ENCODE peak calls at places on chromosomes 13 and 19, in nine cellular contexts. J is mucosa of descending colon, L is astrocyte of the spinal cord, D is psoas muscle, S is neural progenitor cell, A is fibroblast of mammary gland, R is cardiac muscle cell, W is choroid plexus epithelial cell, M is PC-3. V is an unnamed sample.

GRCh38 chr19:1263198-1263597 is 5.9 kb upstream of the CIRBP start:
- DNase-seq in D (no peak), L (no peak), R (no peak), W (no peak), M (no peak), J (peak), S (no peak), A (no peak), V (no peak)

GRCh38 chr13:39244561-39245230 is 206.4 kb downstream of the NHLRC3 start:
- DNase-seq in A (no peak), R (no peak), J (no peak), L (no peak), S (no peak), M (no peak), W (no peak), D (no peak), V (no peak)

GRCh38 chr19:2142173-2142829 is 9.1 kb downstream of the AP3D1 start:
- DNase-seq in M (no peak), J (no peak), W (no peak), R (no peak), L (no peak), S (no peak), A (no peak), D (no peak), V (no peak)

GRCh38 chr13:36417328-36417727 is 15.0 kb upstream of the CCNA1 start:
- DNase-seq in J (no peak), L (no peak), M (no peak), D (no peak), R (no peak), W (no peak), S (no peak), A (no peak), V (no peak)

GRCh38 chr19:39858541-39858940 is 12.4 kb upstream of the FBL start:
- DNase-seq in R (peak), J (no peak), S (peak), L (no peak), W (no peak), M (no peak), A (peak), D (no peak), V (no peak)

GRCh38 chr19:55473613-55474012 is 2.8 kb upstream of the ZNF628 start:
- DNase-seq in R (no peak), J (no peak), L (peak), M (no peak), D (no peak), S (peak), W (peak), A (peak), V (no peak)

GRCh38 chr19:995051-995827 is 5.0 kb upstream of the GRIN3B start:
- DNase-seq in D (no peak), M (no peak), W (no peak), A (no peak), R (no peak), S (no peak), J (no peak), L (no peak), V (no peak)

GRCh38 chr19:38913958-38914357 is 2.0 kb upstream of the CCER2 start:
- DNase-seq in M (no peak), A (no peak), S (no peak), D (no peak), J (no peak), L (no peak), W (no peak), R (no peak), V (no peak)

GRCh38 chr19:993831-994393 is 6.3 kb upstream of the GRIN3B start:
- DNase-seq in J (no peak), A (no peak), S (no peak), M (no peak), W (no peak), R (no peak), D (no peak), L (no peak), V (no peak)

GRCh38 chr19:4059931-4060620 is 6.6 kb downstream of the ZBTB7A start:
- DNase-seq in R (no peak), J (peak), L (no peak), A (peak), W (no peak), D (peak), S (no peak), M (no peak), V (no peak)

GRCh38 chr13:54206601-54207000 is 1178.0 kb downstream of the OLFM4 start:
- DNase-seq in S (no peak), L (no peak), M (no peak), D (no peak), W (no peak), J (no peak), A (no peak), R (no peak), V (no peak)

DNA sequence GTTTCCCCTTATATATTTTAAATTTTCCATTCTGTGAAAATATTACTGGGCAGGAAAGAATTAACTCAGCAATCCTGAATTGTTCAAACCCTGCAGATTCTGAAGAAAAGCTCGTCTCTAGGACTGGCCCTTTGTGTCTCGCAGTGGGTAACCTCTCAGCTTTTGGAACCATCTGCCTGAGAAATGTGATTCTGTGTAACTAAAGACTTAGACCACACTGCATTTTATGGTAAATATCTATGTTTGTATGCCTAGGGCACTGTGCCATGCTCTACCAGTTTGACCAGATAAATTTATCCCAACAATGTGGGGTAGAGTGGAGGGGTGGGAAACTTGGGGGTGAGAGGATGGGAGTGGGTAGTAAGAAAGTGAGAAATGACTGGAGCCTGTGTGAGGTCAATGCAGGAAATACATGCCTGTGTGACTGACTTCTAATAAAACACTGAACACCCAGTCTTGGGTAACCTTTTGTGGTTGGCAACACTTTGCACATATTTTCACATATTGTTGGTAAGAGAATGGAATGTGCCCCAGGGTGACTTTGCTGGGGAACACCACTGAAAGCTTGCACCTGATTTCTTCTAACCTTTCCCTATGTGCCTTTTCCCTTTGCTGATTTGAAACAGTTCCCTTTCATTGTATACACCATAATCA is 1181.9 kb downstream of the OLFM4 start:
- DNase-seq in W (no peak), L (no peak), D (no peak), J (no peak), S (peak), R (no peak), M (peak), A (no peak), V (no peak)
- H3K4me3 ChIP-seq in W (no peak), L (no peak), D (no peak), J (no peak), S (no peak), R (no peak), M (no peak), A (no peak), V (no peak)

DNA sequence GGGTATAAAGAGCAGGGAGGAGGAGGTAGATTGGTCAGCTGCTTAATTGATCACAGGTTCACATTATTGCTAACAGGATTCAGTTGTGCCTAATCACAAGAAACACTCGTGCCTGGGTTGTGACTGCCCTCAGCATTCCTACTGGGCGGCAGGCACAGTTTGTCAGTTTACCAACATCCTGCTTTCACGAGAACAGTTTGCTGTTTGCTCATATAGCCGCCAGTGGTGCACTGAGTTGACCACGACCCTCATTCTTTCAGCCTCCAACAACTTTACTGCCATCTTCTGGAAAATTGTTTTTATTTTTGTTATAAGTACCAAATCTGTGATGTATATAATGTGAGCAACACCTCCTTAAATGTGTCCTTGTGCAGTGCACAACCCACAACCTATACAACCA is 16.2 kb upstream of the IFT88 start:
- DNase-seq in W (peak), S (no peak), J (no peak), D (no peak), A (peak), L (peak), R (no peak), M (peak), V (peak)
- TF ChIP-seq CTCF in W (no peak), S (no peak), J (no peak), D (no peak), A (no peak), L (no peak), R (no peak), M (peak), V (no peak)

DNA sequence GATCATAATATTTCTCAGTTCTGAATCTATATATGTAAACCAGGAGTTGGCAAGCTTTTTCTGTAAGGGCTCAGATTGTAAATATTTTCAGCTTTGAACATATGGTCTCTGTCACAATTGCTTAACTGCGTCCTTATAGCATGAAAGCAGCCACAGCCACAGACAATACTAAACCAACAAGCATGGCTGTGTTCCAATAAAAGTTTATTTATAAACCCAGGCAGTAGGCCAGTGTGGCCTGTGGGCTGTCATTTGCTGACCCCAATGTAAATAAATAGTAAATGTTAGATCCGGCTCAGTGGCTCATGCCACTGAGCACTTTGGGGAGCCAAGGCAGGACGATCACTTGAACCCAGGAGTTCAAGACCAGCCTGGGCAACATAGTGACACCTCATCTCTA is 12.2 kb upstream of the MYH14 start:
- DNase-seq in S (no peak), D (no peak), R (no peak), A (no peak), J (no peak), M (no peak), W (no peak), L (no peak), V (no peak)
- H3K4me3 ChIP-seq in S (no peak), D (no peak), R (no peak), A (no peak), J (no peak), M (no peak), W (no peak), L (no peak), V (no peak)

GRCh38 chr13:105135852-105136251 is 1399.6 kb downstream of the EFNB2 start:
- DNase-seq in A (no peak), D (no peak), J (no peak), W (peak), S (no peak), L (no peak), R (no peak), M (no peak), V (no peak)

GRCh38 chr13:105139048-105139379 is 1396.4 kb downstream of the EFNB2 start:
- DNase-seq in L (no peak), J (no peak), W (no peak), D (no peak), R (no peak), M (no peak), A (no peak), S (no peak), V (no peak)

GRCh38 chr13:105144020-105144419 is 1391.4 kb downstream of the EFNB2 start:
- DNase-seq in W (peak), L (no peak), D (no peak), R (no peak), A (no peak), S (no peak), J (no peak), M (no peak), V (no peak)

GRCh38 chr13:105142556-105142955 is 1392.9 kb downstream of the EFNB2 start:
- DNase-seq in A (no peak), S (no peak), J (no peak), L (no peak), M (no peak), D (no peak), R (no peak), W (no peak), V (no peak)

GRCh38 chr13:105139380-105140285 is 1395.8 kb downstream of the EFNB2 start:
- DNase-seq in J (peak), D (peak), S (no peak), M (no peak), A (peak), W (peak), R (peak), L (peak), V (no peak)
- TF ChIP-seq CTCF in J (no peak), D (no peak), S (no peak), M (no peak), A (peak), W (no peak), R (peak), L (no peak), V (no peak)

GRCh38 chr13:110812111-110812868 is 98.8 kb downstream of the ING1 start:
- DNase-seq in M (no peak), W (peak), A (peak), D (no peak), R (no peak), J (no peak), L (peak), S (no peak), V (peak)
- H3K4me3 ChIP-seq in M (no peak), W (peak), A (peak), D (peak), R (no peak), J (no peak), L (peak), S (no peak), V (no peak)

GRCh38 chr19:11451942-11452813 is 16.7 kb downstream of the PRKCSH start:
- DNase-seq in R (no peak), M (no peak), S (peak), D (no peak), W (peak), J (no peak), A (no peak), L (no peak), V (no peak)
- TF ChIP-seq CTCF in R (peak), M (peak), S (peak), D (no peak), W (peak), J (no peak), A (no peak), L (peak), V (no peak)

V was measured in foreskin fibroblast.